ENCODE peak calls at places on chromosomes 16 and 17, in seven cellular contexts. W is activated CD4-positive, alpha-beta T cell treated with anti-CD3 and anti-CD28 coated beads, Interleukin-2, amount 50 U/mL, for 24 hours; N is GM20000; P is B cell; J is skeletal muscle cell; V is RWPE1; M is activated CD8-positive, alpha-beta memory T cell treated with anti-CD3 and anti-CD28 coated beads, Interleukin-2, amount 10 ng/mL, durations not matched to agents 7 days and 5 days. H is an unnamed sample.

GRCh38 chr16:84141143-84141670 is 3.8 kb downstream of the HSDL1 start:
- DNase-seq in W (no peak), N (no peak), P (no peak), J (no peak), V (no peak), M (peak), H (no peak)

GRCh38 chr16:69566437-69567030 is 768 bp downstream of the NFAT5 start:
- DNase-seq in W (peak), N (peak), P (peak), J (peak), V (peak), M (peak), H (no peak)

GRCh38 chr17:31249742-31250141 is 47.3 kb downstream of the OMG start:
- DNase-seq in W (no peak), N (no peak), P (no peak), J (no peak), V (no peak), M (no peak), H (no peak)

GRCh38 chr17:63838586-63839184 is 3.8 kb downstream of the SMARCD2 start:
- DNase-seq in W (no peak), N (no peak), P (no peak), J (peak), V (peak), M (no peak), H (no peak)

GRCh38 chr17:16465861-16466338 is 26.1 kb downstream of the LRRC75A start:
- DNase-seq in W (no peak), N (no peak), P (no peak), J (no peak), V (no peak), M (no peak), H (no peak)

GRCh38 chr16:57803413-57803990 is 1.2 kb upstream of the KIFC3 start:
- DNase-seq in W (no peak), N (no peak), P (no peak), J (no peak), V (no peak), M (no peak), H (no peak)

GRCh38 chr16:88871730-88872416 is 5.4 kb upstream of the PABPN1L start:
- DNase-seq in W (no peak), N (no peak), P (no peak), J (no peak), V (no peak), M (no peak), H (no peak)

GRCh38 chr17:77916771-77917481 is 41.6 kb upstream of the TNRC6C start:
- DNase-seq in W (no peak), N (no peak), P (peak), J (no peak), V (no peak), M (no peak), H (no peak)

GRCh38 chr17:14299261-14300093 is 1.4 kb upstream of the HS3ST3B1 start:
- DNase-seq in W (no peak), N (peak), P (no peak), J (no peak), V (no peak), M (peak), H (no peak)

GRCh38 chr16:28053461-28053860 is 10.1 kb downstream of the GSG1L start:
- DNase-seq in W (no peak), N (no peak), P (no peak), J (no peak), V (no peak), M (no peak), H (no peak)

GRCh38 chr17:17403899-17404576 is 72.8 kb upstream of the MED9 start:
- DNase-seq in W (peak), N (no peak), P (peak), J (no peak), V (no peak), M (peak), H (no peak)

GRCh38 chr16:46848768-46849764 is 18.1 kb upstream of the C16orf87 start:
- DNase-seq in W (no peak), N (no peak), P (no peak), J (no peak), V (no peak), M (no peak), H (no peak)

GRCh38 chr16:4733747-4734062 is 366 bp downstream of the ANKS3 start:
- DNase-seq in W (peak), N (no peak), P (no peak), J (no peak), V (peak), M (peak), H (no peak)

GRCh38 chr17:48101012-48101720 is at the start of gene CBX1:
- DNase-seq in W (peak), N (peak), P (peak), J (peak), V (peak), M (peak), H (peak)

GRCh38 chr17:1658100-1658499 is 8.4 kb upstream of the RILP start:
- DNase-seq in W (no peak), N (no peak), P (no peak), J (no peak), V (no peak), M (no peak), H (no peak)

GRCh38 chr16:29154676-29155121 is 169.8 kb downstream of the LAT start:
- DNase-seq in W (no peak), N (no peak), P (no peak), J (no peak), V (no peak), M (no peak), H (peak)

GRCh38 chr17:50533720-50534148 is 1.2 kb downstream of the EPN3 start:
- DNase-seq in W (no peak), N (no peak), P (no peak), J (no peak), V (no peak), M (no peak), H (no peak)

GRCh38 chr17:64459284-64459747 is 10.4 kb downstream of the MILR1 start:
- DNase-seq in W (no peak), N (no peak), P (no peak), J (no peak), V (peak), M (no peak), H (peak)

GRCh38 chr17:32305049-32305448 is 36.9 kb downstream of the C17orf75 start:
- DNase-seq in W (no peak), N (no peak), P (peak), J (no peak), V (no peak), M (no peak), H (no peak)

GRCh38 chr16:50602531-50603205 is 54.5 kb downstream of the NKD1 start:
- DNase-seq in W (no peak), N (no peak), P (no peak), J (no peak), V (peak), M (no peak), H (no peak)

GRCh38 chr17:68783861-68784260 is 171.3 kb downstream of the ABCA8 start:
- DNase-seq in W (no peak), N (no peak), P (no peak), J (no peak), V (no peak), M (no peak), H (no peak)

GRCh38 chr16:54118846-54119245 is 167.7 kb downstream of the IRX3 start:
- DNase-seq in W (no peak), N (no peak), P (no peak), J (peak), V (no peak), M (no peak), H (no peak)

GRCh38 chr16:28321700-28322411 is 29.5 kb downstream of the SBK1 start:
- DNase-seq in W (no peak), N (peak), P (no peak), J (no peak), V (peak), M (peak), H (no peak)

GRCh38 chr17:33989357-33990148 is 265.5 kb upstream of the CCL2 start:
- DNase-seq in W (no peak), N (no peak), P (no peak), J (no peak), V (no peak), M (peak), H (no peak)

GRCh38 chr17:20022701-20023100 is 13.5 kb downstream of the SPECC1 start:
- DNase-seq in W (no peak), N (no peak), P (no peak), J (no peak), V (no peak), M (no peak), H (no peak)

GRCh38 chr17:6457688-6458190 is 13.5 kb downstream of the PIMREG start:
- DNase-seq in W (no peak), N (no peak), P (no peak), J (no peak), V (no peak), M (no peak), H (no peak)

GRCh38 chr17:78300962-78301820 is 58.7 kb downstream of the SOCS3 start:
- DNase-seq in W (no peak), N (no peak), P (no peak), J (no peak), V (peak), M (no peak), H (no peak)

GRCh38 chr17:43769426-43769825 is 9.4 kb downstream of the DUSP3 start:
- DNase-seq in W (no peak), N (no peak), P (no peak), J (no peak), V (no peak), M (no peak), H (no peak)

GRCh38 chr17:31593806-31594205 is 202.3 kb downstream of the RAB11FIP4 start:
- DNase-seq in W (no peak), N (no peak), P (no peak), J (peak), V (peak), M (no peak), H (no peak)

GRCh38 chr17:1769826-1770477 is 8.1 kb downstream of the SERPINF1 start:
- DNase-seq in W (no peak), N (no peak), P (peak), J (no peak), V (peak), M (no peak), H (no peak)

GRCh38 chr17:15915996-15916395 is 28.9 kb upstream of the ADORA2B start:
- DNase-seq in W (no peak), N (no peak), P (no peak), J (no peak), V (no peak), M (peak), H (no peak)

GRCh38 chr16:336269-336668 is 16.3 kb downstream of the AXIN1 start:
- DNase-seq in W (no peak), N (no peak), P (no peak), J (no peak), V (no peak), M (no peak), H (no peak)